ENCODE peak calls at places on chromosome 16, in seven cellular contexts. K is HCT116, M is SK-N-SH, U is K562, A is HepG2, T is H1, X is GM12878. P is an unnamed sample.

GRCh38 chr16:12406840-12407690 is 396.6 kb downstream of the CPPED1 start:
- DNase-seq in A (peak), T (no peak), K (no peak), X (no peak), M (no peak), U (no peak), P (no peak)

GRCh38 chr16:51638338-51639135 is 487.5 kb upstream of the SALL1 start:
- DNase-seq in T (no peak), U (no peak), K (no peak), A (no peak), M (no peak), X (no peak), P (no peak)

GRCh38 chr16:8908779-8909468 is 26.8 kb downstream of the LITAFD start:
- DNase-seq in K (no peak), M (no peak), U (no peak), A (no peak), X (no peak), T (no peak), P (no peak)

GRCh38 chr16:56234737-56235136 is 43.4 kb downstream of the GNAO1 start:
- DNase-seq in M (no peak), A (no peak), K (no peak), T (no peak), U (no peak), X (no peak), P (no peak)

GRCh38 chr16:17446661-17447060 is 24.1 kb downstream of the XYLT1 start:
- DNase-seq in T (no peak), M (no peak), X (no peak), A (no peak), K (no peak), U (no peak), P (no peak)

GRCh38 chr16:86050111-86050510 is 151.1 kb downstream of the IRF8 start:
- DNase-seq in K (no peak), T (no peak), A (no peak), U (no peak), M (no peak), X (no peak), P (no peak)

GRCh38 chr16:9258423-9259051 is 167.1 kb downstream of the HAPSTR1 start:
- DNase-seq in A (peak), U (peak), X (no peak), M (peak), K (peak), T (peak), P (peak)

GRCh38 chr16:17476414-17477259 is 5.9 kb upstream of the XYLT1 start:
- DNase-seq in M (peak), T (peak), X (no peak), U (no peak), A (peak), K (peak), P (peak)

GRCh38 chr16:85171809-85172464 is 59.7 kb upstream of the CIBAR2 start:
- DNase-seq in U (no peak), K (no peak), T (no peak), X (no peak), A (no peak), M (peak), P (no peak)

GRCh38 chr16:57533366-57533617 is 3.1 kb downstream of the CCDC102A start:
- DNase-seq in X (no peak), A (no peak), M (no peak), K (no peak), T (no peak), U (no peak), P (no peak)

GRCh38 chr16:85417156-85417860 is 195.8 kb upstream of the GSE1 start:
- DNase-seq in K (no peak), A (no peak), X (no peak), M (no peak), T (no peak), U (no peak), P (no peak)

GRCh38 chr16:30992381-30992780 is 7.4 kb downstream of the HSD3B7 start:
- DNase-seq in A (no peak), M (no peak), T (no peak), X (no peak), K (no peak), U (no peak), P (no peak)

GRCh38 chr16:84879569-84880487 is 60.0 kb downstream of the CRISPLD2 start:
- DNase-seq in T (no peak), X (no peak), M (no peak), A (no peak), K (peak), U (peak), P (no peak)

GRCh38 chr16:610513-611381 is 20.0 kb upstream of the WFIKKN1 start:
- DNase-seq in A (peak), U (peak), M (peak), T (no peak), K (no peak), X (no peak), P (no peak)

GRCh38 chr16:27820646-27821345 is 242.7 kb downstream of the GSG1L start:
- DNase-seq in K (no peak), T (no peak), U (no peak), M (no peak), A (no peak), X (no peak), P (no peak)

GRCh38 chr16:86882586-86883280 is 304.4 kb downstream of the FOXL1 start:
- DNase-seq in T (no peak), M (no peak), A (no peak), U (no peak), X (no peak), K (no peak), P (no peak)

GRCh38 chr16:31301708-31302400 is 42.1 kb downstream of the ITGAM start:
- DNase-seq in A (no peak), M (no peak), T (no peak), K (no peak), X (no peak), U (peak), P (peak)

GRCh38 chr16:52191533-52192134 is 355.3 kb downstream of the TOX3 start:
- DNase-seq in K (peak), U (peak), T (peak), X (peak), A (peak), M (peak), P (peak)

GRCh38 chr16:29664133-29664912 is 1.3 kb downstream of the SPN start:
- DNase-seq in T (no peak), U (peak), X (no peak), M (no peak), K (no peak), A (no peak), P (no peak)

GRCh38 chr16:84475643-84476240 is 28.7 kb downstream of the MEAK7 start:
- DNase-seq in K (no peak), X (no peak), U (no peak), T (no peak), M (no peak), A (peak), P (peak)

GRCh38 chr16:76970087-76970744 is 220.8 kb upstream of the MON1B start:
- DNase-seq in X (no peak), M (no peak), T (no peak), U (no peak), A (no peak), K (no peak), P (no peak)

DNA sequence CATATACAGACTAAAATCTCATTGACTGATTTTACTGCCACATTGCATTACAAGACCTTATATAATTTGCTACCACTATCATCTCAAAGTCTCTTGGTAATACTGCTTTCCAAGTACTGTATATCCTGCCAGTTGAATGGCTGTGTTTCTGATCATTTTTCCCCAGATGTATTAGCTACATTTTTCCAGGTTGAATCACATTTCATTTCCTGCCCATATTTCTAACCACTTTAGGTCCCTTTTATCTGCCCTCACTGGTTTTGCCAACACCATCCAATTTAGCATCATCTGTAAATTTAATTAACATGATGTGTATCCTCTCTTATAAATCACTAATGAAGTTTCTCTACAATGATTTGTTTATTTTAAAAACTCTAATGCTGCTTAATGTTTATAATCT is 365.7 kb upstream of the PMFBP1 start:
- DNase-seq in X (no peak), U (no peak), K (no peak), T (no peak), M (peak), A (no peak), P (no peak)
- TF ChIP-seq JUND in X (no peak), U (no peak), K (peak), T (no peak), M (peak), A (no peak), P (no peak)

DNA sequence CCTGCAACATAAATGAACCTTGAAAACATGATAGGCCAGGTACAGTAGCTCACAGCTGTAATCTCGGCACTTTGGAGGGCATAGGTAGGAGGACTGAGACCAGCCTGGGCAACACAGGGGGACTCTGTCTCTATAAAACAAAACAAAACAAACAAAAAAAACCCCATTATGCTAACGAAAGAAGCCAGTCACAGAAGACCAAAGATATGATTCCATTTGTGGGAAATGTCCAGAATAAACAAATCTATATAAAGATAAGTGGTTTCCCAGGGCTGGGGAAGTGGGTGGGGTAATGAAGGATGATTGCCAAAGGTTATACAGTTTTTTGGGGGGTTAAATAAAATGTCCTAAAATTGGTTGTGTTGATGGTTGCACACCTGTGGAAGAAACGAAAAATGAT is 36.5 kb upstream of the SIAH1 start:
- DNase-seq in T (no peak), M (no peak), K (no peak), U (no peak), A (no peak), X (no peak), P (no peak)
- TF ChIP-seq JUND in T (no peak), M (no peak), K (no peak), U (no peak), A (no peak), X (no peak), P (no peak)

GRCh38 chr16:83136924-83137323 is 510.2 kb downstream of the CDH13 start:
- DNase-seq in T (no peak), U (no peak), X (no peak), K (no peak), M (no peak), A (no peak), P (no peak)

GRCh38 chr16:83136419-83136818 is 509.6 kb downstream of the CDH13 start:
- DNase-seq in A (no peak), K (no peak), M (no peak), T (no peak), U (no peak), X (no peak), P (no peak)

GRCh38 chr16:83137894-83138293 is 511.1 kb downstream of the CDH13 start:
- DNase-seq in A (no peak), M (no peak), K (no peak), X (no peak), U (no peak), T (no peak), P (no peak)

GRCh38 chr16:83138512-83138911 is 511.7 kb downstream of the CDH13 start:
- DNase-seq in M (no peak), T (no peak), U (no peak), A (no peak), K (no peak), X (no peak), P (no peak)

DNA sequence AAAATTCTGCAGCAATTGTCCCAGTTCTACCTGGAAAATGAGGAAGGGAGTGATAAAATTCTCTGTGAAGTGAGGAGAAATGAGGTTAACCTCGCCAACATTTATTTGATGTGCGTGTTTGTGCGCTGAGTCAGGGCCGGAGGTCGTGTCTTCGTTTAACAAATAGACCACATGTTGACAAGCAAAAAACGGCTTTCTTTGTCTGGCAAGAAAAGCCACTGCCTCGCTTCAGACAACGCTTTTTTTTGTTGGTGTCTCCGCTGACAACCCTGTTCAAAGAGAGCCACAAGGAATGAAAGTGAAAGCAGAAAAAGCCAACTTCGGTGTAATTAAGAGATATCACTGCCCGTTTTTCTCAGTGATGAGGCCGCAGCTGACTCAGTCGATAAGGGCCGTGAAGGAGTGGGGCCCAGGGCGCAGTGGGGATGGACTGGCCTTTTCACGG is 510.6 kb downstream of the CDH13 start:
- DNase-seq in U (no peak), A (peak), T (no peak), K (no peak), X (no peak), M (no peak), P (no peak)
- TF ChIP-seq JUND in U (no peak), A (peak), T (no peak), K (no peak), X (no peak), M (no peak), P (no peak)

GRCh38 chr16:66561381-66562080 is 4.7 kb upstream of the CMTM1 start:
- DNase-seq in T (no peak), A (no peak), M (no peak), U (no peak), K (no peak), X (no peak), P (no peak)
- TF ChIP-seq JUND in T (no peak), A (no peak), M (no peak), U (no peak), K (no peak), X (no peak), P (no peak)

DNA sequence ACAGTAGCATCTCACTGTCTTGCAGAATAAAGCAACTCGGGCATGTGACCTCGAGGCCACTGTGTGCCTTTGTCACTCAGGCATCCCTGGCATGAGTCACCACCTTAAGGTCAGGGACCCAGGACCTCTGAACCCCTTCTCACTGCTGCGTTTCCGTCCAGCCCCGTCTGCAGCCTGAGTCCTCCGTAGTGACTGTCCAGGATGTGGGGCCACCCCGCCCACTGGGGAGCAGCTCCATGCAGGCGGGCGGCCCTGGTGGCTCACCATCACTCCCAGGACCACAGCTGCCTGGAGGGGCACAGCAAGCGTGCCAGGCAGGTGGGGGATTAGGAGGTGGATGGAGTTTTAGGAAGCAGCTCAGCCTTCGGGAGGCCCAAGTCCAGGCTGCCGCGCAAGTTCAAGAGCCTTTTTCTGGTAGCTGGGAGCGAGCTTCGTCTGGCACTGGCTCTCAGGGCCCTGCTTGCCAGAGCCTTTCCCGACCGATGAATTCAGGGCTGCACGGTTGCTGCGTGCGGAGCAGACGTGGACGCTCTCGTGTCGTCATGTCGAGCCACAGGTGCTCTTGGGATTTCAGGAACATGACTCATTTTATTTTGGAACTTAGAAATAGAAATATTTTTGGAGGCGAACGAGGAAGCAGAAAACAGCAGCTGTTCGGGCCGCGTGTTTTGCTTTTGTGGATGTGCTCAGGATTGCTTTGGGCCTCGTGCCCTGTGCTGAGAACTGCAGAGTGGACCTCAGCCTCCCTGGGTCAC is 16.9 kb downstream of the KCTD5 start:
- DNase-seq in A (no peak), K (no peak), M (no peak), T (no peak), X (no peak), U (no peak), P (no peak)
- TF ChIP-seq JUND in A (no peak), K (no peak), M (no peak), T (no peak), X (no peak), U (no peak), P (no peak)

GRCh38 chr16:88284626-88285513 is 97.9 kb upstream of the ZNF469 start:
- DNase-seq in X (no peak), U (no peak), K (no peak), T (no peak), M (no peak), A (no peak), P (no peak)
- TF ChIP-seq JUND in X (no peak), U (no peak), K (no peak), T (no peak), M (no peak), A (no peak), P (no peak)

GRCh38 chr16:62253926-62254325 is 217.7 kb upstream of the CDH8 start:
- DNase-seq in T (no peak), U (no peak), K (no peak), X (no peak), M (no peak), A (no peak), P (peak)

GRCh38 chr16:62254847-62255246 is 218.6 kb upstream of the CDH8 start:
- DNase-seq in M (peak), K (no peak), X (no peak), U (no peak), A (no peak), T (no peak), P (no peak)

DNA sequence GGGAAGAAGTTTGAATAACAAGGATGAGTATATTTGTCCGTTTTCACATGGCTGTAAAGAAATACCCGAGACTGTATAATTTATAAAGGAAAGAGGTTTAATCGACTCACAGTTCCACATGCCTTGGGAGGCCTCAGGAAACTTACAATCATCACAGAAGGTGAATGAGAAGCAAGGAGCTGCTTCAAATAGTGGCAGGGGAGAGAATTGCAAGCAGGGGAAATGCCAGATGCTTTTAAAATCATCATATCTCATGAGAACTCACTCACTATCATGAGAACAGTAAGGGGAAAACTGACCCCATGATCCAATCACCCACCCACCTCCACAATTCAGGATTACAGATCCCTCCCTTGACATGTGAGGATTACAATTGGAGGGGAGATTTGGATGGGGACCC is 212.8 kb upstream of the CDH8 start:
- DNase-seq in T (no peak), K (no peak), U (no peak), A (no peak), M (no peak), X (no peak), P (no peak)
- TF ChIP-seq JUND in T (no peak), K (no peak), U (no peak), A (no peak), M (no peak), X (no peak), P (no peak)

GRCh38 chr16:81739503-81739902 is 39.6 kb upstream of the PLCG2 start:
- DNase-seq in T (no peak), K (no peak), A (no peak), X (no peak), U (no peak), M (no peak), P (no peak)
- TF ChIP-seq JUND in T (no peak), K (no peak), A (no peak), X (no peak), U (no peak), M (no peak), P (no peak)

GRCh38 chr16:88103011-88103410 is 151.8 kb downstream of the BANP start:
- DNase-seq in T (no peak), X (no peak), A (no peak), U (no peak), K (no peak), M (peak), P (no peak)
- TF ChIP-seq JUND in T (no peak), X (no peak), A (no peak), U (no peak), K (no peak), M (no peak), P (no peak)

P was measured in T47D.